ENCODE peak calls at places on chromosomes 3 and 15, in eight cellular contexts. One of them, this sample, is unnamed.

GRCh38 chr3:175558261-175558660 is 699.1 kb downstream of the NAALADL2 start:
- DNase-seq in Daoy: no peak
- DNase-seq in mucosa of descending colon: no peak
- DNase-seq in GM12891: no peak
- DNase-seq in substantia nigra: no peak
- DNase-seq in GM10248: no peak
- DNase-seq in mesothelial cell of epicardium: no peak
- DNase-seq in right cardiac atrium: no peak
- DNase-seq in this sample: no peak

GRCh38 chr3:185502987-185503386 is 4.2 kb upstream of the TMEM41A start:
- DNase-seq in Daoy: no peak
- DNase-seq in mucosa of descending colon: no peak
- DNase-seq in GM12891: no peak
- DNase-seq in substantia nigra: no peak
- DNase-seq in GM10248: no peak
- DNase-seq in mesothelial cell of epicardium: no peak
- DNase-seq in right cardiac atrium: peak; percentile 49
- DNase-seq in this sample: no peak

GRCh38 chr15:63836579-63836978 is 2.8 kb upstream of the HERC1 start:
- DNase-seq in Daoy: no peak
- DNase-seq in mucosa of descending colon: no peak
- DNase-seq in GM12891: no peak
- DNase-seq in substantia nigra: no peak
- DNase-seq in GM10248: no peak
- DNase-seq in mesothelial cell of epicardium: no peak
- DNase-seq in right cardiac atrium: no peak
- DNase-seq in this sample: no peak

GRCh38 chr3:55720614-55721013 is 233.5 kb upstream of the WNT5A start:
- DNase-seq in Daoy: peak; percentile 18
- DNase-seq in mucosa of descending colon: no peak
- DNase-seq in GM12891: no peak
- DNase-seq in substantia nigra: no peak
- DNase-seq in GM10248: peak; percentile 34
- DNase-seq in mesothelial cell of epicardium: no peak
- DNase-seq in right cardiac atrium: no peak
- DNase-seq in this sample: no peak

GRCh38 chr3:169954142-169954756 is 12.4 kb upstream of the SEC62 start:
- DNase-seq in Daoy: no peak
- DNase-seq in mucosa of descending colon: no peak
- DNase-seq in GM12891: no peak
- DNase-seq in substantia nigra: no peak
- DNase-seq in GM10248: peak; percentile 43
- DNase-seq in mesothelial cell of epicardium: no peak
- DNase-seq in right cardiac atrium: no peak
- DNase-seq in this sample: no peak

GRCh38 chr3:59482684-59483083 is 432.9 kb upstream of the CFAP20DC start:
- DNase-seq in Daoy: no peak
- DNase-seq in mucosa of descending colon: no peak
- DNase-seq in GM12891: no peak
- DNase-seq in substantia nigra: no peak
- DNase-seq in GM10248: no peak
- DNase-seq in mesothelial cell of epicardium: no peak
- DNase-seq in right cardiac atrium: no peak
- DNase-seq in this sample: no peak

GRCh38 chr15:77803487-77803886 is 170.8 kb upstream of the LINGO1 start:
- DNase-seq in Daoy: no peak
- DNase-seq in mucosa of descending colon: no peak
- DNase-seq in GM12891: no peak
- DNase-seq in substantia nigra: no peak
- DNase-seq in GM10248: no peak
- DNase-seq in mesothelial cell of epicardium: no peak
- DNase-seq in right cardiac atrium: no peak
- DNase-seq in this sample: no peak

GRCh38 chr3:148931574-148931973 is 59.8 kb upstream of the GYG1 start:
- DNase-seq in Daoy: no peak
- DNase-seq in mucosa of descending colon: no peak
- DNase-seq in GM12891: no peak
- DNase-seq in substantia nigra: no peak
- DNase-seq in GM10248: no peak
- DNase-seq in mesothelial cell of epicardium: no peak
- DNase-seq in right cardiac atrium: no peak
- DNase-seq in this sample: no peak

GRCh38 chr3:19399836-19400235 is 251.5 kb downstream of the KCNH8 start:
- DNase-seq in Daoy: no peak
- DNase-seq in mucosa of descending colon: no peak
- DNase-seq in GM12891: no peak
- DNase-seq in substantia nigra: no peak
- DNase-seq in GM10248: no peak
- DNase-seq in mesothelial cell of epicardium: no peak
- DNase-seq in right cardiac atrium: no peak
- DNase-seq in this sample: no peak

GRCh38 chr3:102374863-102375637 is 59.8 kb upstream of the ZPLD1 start:
- DNase-seq in Daoy: no peak
- DNase-seq in mucosa of descending colon: no peak
- DNase-seq in GM12891: no peak
- DNase-seq in substantia nigra: no peak
- DNase-seq in GM10248: no peak
- DNase-seq in mesothelial cell of epicardium: no peak
- DNase-seq in right cardiac atrium: no peak
- DNase-seq in this sample: no peak

GRCh38 chr15:38857814-38858213 is 293.2 kb upstream of the RASGRP1 start:
- DNase-seq in Daoy: no peak
- DNase-seq in mucosa of descending colon: no peak
- DNase-seq in GM12891: no peak
- DNase-seq in substantia nigra: no peak
- DNase-seq in GM10248: no peak
- DNase-seq in mesothelial cell of epicardium: no peak
- DNase-seq in right cardiac atrium: no peak
- DNase-seq in this sample: no peak

GRCh38 chr15:100114526-100114925 is 227.2 kb downstream of the ADAMTS17 start:
- DNase-seq in Daoy: peak; percentile 83
- DNase-seq in mucosa of descending colon: no peak
- DNase-seq in GM12891: no peak
- DNase-seq in substantia nigra: no peak
- DNase-seq in GM10248: no peak
- DNase-seq in mesothelial cell of epicardium: no peak
- DNase-seq in right cardiac atrium: peak; percentile 82
- DNase-seq in this sample: no peak

GRCh38 chr3:11476814-11477213 is 166.9 kb downstream of the VGLL4 start:
- DNase-seq in Daoy: no peak
- DNase-seq in mucosa of descending colon: no peak
- DNase-seq in GM12891: no peak
- DNase-seq in substantia nigra: no peak
- DNase-seq in GM10248: no peak
- DNase-seq in mesothelial cell of epicardium: no peak
- DNase-seq in right cardiac atrium: no peak
- DNase-seq in this sample: no peak

GRCh38 chr3:69231929-69232437 is 109.6 kb upstream of the LMOD3 start:
- DNase-seq in Daoy: no peak
- DNase-seq in mucosa of descending colon: peak; percentile 49
- DNase-seq in GM12891: no peak
- DNase-seq in substantia nigra: no peak
- DNase-seq in GM10248: no peak
- DNase-seq in mesothelial cell of epicardium: peak; percentile 51
- DNase-seq in right cardiac atrium: no peak
- DNase-seq in this sample: no peak

GRCh38 chr3:115630850-115631249 is 7.5 kb downstream of the GAP43 start:
- DNase-seq in Daoy: no peak
- DNase-seq in mucosa of descending colon: no peak
- DNase-seq in GM12891: no peak
- DNase-seq in substantia nigra: no peak
- DNase-seq in GM10248: no peak
- DNase-seq in mesothelial cell of epicardium: no peak
- DNase-seq in right cardiac atrium: no peak
- DNase-seq in this sample: no peak

GRCh38 chr15:94327356-94327936 is 96.1 kb downstream of the MCTP2 start:
- DNase-seq in Daoy: peak; percentile 33
- DNase-seq in mucosa of descending colon: no peak
- DNase-seq in GM12891: peak; percentile 13
- DNase-seq in substantia nigra: no peak
- DNase-seq in GM10248: peak; percentile 33
- DNase-seq in mesothelial cell of epicardium: no peak
- DNase-seq in right cardiac atrium: no peak
- DNase-seq in this sample: no peak

GRCh38 chr3:64341355-64341754 is 116.1 kb upstream of the PRICKLE2 start:
- DNase-seq in Daoy: peak; percentile 54
- DNase-seq in mucosa of descending colon: no peak
- DNase-seq in GM12891: no peak
- DNase-seq in substantia nigra: no peak
- DNase-seq in GM10248: no peak
- DNase-seq in mesothelial cell of epicardium: no peak
- DNase-seq in right cardiac atrium: no peak
- DNase-seq in this sample: no peak

GRCh38 chr15:76865548-76865991 is 39.6 kb downstream of the SCAPER start:
- DNase-seq in Daoy: no peak
- DNase-seq in mucosa of descending colon: no peak
- DNase-seq in GM12891: no peak
- DNase-seq in substantia nigra: no peak
- DNase-seq in GM10248: no peak
- DNase-seq in mesothelial cell of epicardium: no peak
- DNase-seq in right cardiac atrium: no peak
- DNase-seq in this sample: no peak

GRCh38 chr15:45572627-45573026 is 14.6 kb upstream of the BLOC1S6 start:
- DNase-seq in Daoy: no peak
- DNase-seq in mucosa of descending colon: no peak
- DNase-seq in GM12891: no peak
- DNase-seq in substantia nigra: no peak
- DNase-seq in GM10248: no peak
- DNase-seq in mesothelial cell of epicardium: no peak
- DNase-seq in right cardiac atrium: no peak
- DNase-seq in this sample: no peak

This sample was measured in GM19239.